ENCODE peak calls at places on chromosomes 1 and 21, in eight cellular contexts. X, M, A, I, H, S, N and L are unnamed samples.

GRCh38 chr1:214615871-214616270 is 12.9 kb downstream of the CENPF start:
- DNase-seq in X (no peak), M (no peak), A (no peak), I (no peak), H (no peak), S (no peak), N (no peak), L (no peak)

GRCh38 chr21:43331962-43332458 is 94.9 kb downstream of the SIK1 start:
- DNase-seq in X (no peak), M (no peak), A (no peak), I (peak; percentile 58), H (peak; percentile 78), S (no peak), N (peak; percentile 98), L (no peak)

GRCh38 chr1:67853704-67854103 is 20.4 kb upstream of the GNG12 start:
- DNase-seq in X (no peak), M (peak; percentile 77), A (peak; percentile 51), I (peak; percentile 40), H (peak; percentile 67), S (peak; percentile 75), N (peak; percentile 83), L (peak; percentile 52)

GRCh38 chr1:55338448-55338820 is 123.3 kb upstream of the USP24 start:
- DNase-seq in X (no peak), M (no peak), A (no peak), I (no peak), H (no peak), S (no peak), N (no peak), L (no peak)

GRCh38 chr1:84174051-84174556 is 30.0 kb downstream of the PRKACB start:
- DNase-seq in X (no peak), M (no peak), A (no peak), I (no peak), H (no peak), S (no peak), N (peak; percentile 83), L (no peak)

GRCh38 chr1:40251456-40251855 is 3.7 kb downstream of the TMCO2 start:
- DNase-seq in X (no peak), M (no peak), A (no peak), I (no peak), H (no peak), S (no peak), N (no peak), L (no peak)

GRCh38 chr1:192477630-192478029 is 97.9 kb upstream of the RGS1 start:
- DNase-seq in X (no peak), M (peak; percentile 31), A (no peak), I (no peak), H (no peak), S (peak; percentile 18), N (peak; percentile 33), L (no peak)

GRCh38 chr1:206582537-206583460 is 29.5 kb downstream of the EIF2D start:
- DNase-seq in X (no peak), M (no peak), A (no peak), I (no peak), H (no peak), S (no peak), N (no peak), L (no peak)

GRCh38 chr1:201436461-201436860 is 14.9 kb upstream of the TNNI1 start:
- DNase-seq in X (no peak), M (no peak), A (no peak), I (no peak), H (no peak), S (peak; percentile 60), N (peak; percentile 68), L (no peak)

GRCh38 chr1:68163220-68163619 is 69.1 kb downstream of the WLS start:
- DNase-seq in X (no peak), M (no peak), A (no peak), I (no peak), H (no peak), S (no peak), N (no peak), L (no peak)

GRCh38 chr1:16986113-16986512 is 5.7 kb upstream of the MFAP2 start:
- DNase-seq in X (no peak), M (no peak), A (no peak), I (no peak), H (no peak), S (no peak), N (no peak), L (no peak)

DNA sequence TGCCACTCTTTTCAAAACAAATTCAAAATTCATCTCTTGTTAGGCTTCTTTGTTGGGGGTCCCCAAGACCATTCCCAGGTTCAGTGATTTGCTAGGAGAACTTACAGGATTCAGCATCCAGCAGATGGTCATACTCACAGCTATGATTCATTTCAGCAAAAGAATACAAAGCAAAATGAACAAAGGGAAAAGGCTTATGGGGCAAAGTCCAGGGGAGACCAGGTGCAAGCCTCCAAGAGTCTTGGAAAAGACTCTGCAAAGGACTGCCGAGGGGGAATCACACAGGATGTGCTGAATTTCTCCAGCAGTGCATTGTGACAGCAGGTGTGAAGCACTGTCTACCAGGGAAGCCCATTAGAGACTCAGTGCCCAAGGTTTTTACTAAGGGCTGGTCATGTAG is 7.3 kb downstream of the TRAF5 start:
- DNase-seq in X (no peak), M (no peak), A (no peak), I (no peak), H (no peak), S (no peak), N (no peak), L (no peak)
- H3K4me1 ChIP-seq in X (peaks cover 26% of the 10 kb centered on the region), M (peaks cover 37% of the 10 kb centered on the region), A (peaks cover 95% of the 10 kb centered on the region), I (no peaks in the 10 kb centered on the region), H (peaks cover 8% of the 10 kb centered on the region), S (peaks cover 10% of the 10 kb centered on the region), N (peaks cover 40% of the 10 kb centered on the region), L (peaks cover 95% of the 10 kb centered on the region)

GRCh38 chr1:36323636-36324321 is at the start of gene EVA1B:
- DNase-seq in X (no peak), M (peak; percentile 90), A (peak; percentile 73), I (peak; percentile 57), H (peak; percentile 85), S (peak; percentile 89), N (peak; percentile 32), L (peak; percentile 79)

GRCh38 chr1:36320767-36321118 is 2.7 kb downstream of the EVA1B start:
- DNase-seq in X (no peak), M (no peak), A (no peak), I (no peak), H (no peak), S (no peak), N (no peak), L (no peak)

GRCh38 chr1:36322786-36323635 is 434 bp downstream of the EVA1B start:
- DNase-seq in X (no peak), M (peak; percentile 81), A (peak; percentile 34), I (no peak), H (peak; percentile 77), S (peak; percentile 41), N (no peak), L (peak; percentile 56)

GRCh38 chr1:36321119-36321951 is 2.1 kb downstream of the EVA1B start:
- DNase-seq in X (peak; percentile 93), M (peak; percentile 91), A (peak; percentile 60), I (peak; percentile 78), H (peak; percentile 95), S (peak; percentile 98), N (peak; percentile 25), L (peak; percentile 68)

GRCh38 chr1:36322085-36322785 is 1.2 kb downstream of the EVA1B start:
- DNase-seq in X (no peak), M (no peak), A (no peak), I (no peak), H (peak; percentile 51), S (no peak), N (no peak), L (no peak)
- TF ChIP-seq EP300 in X (no peak), M (no peak), A (no peak), I (no peak), H (no peak), S (no peak), N (no peak), L (no peak)

GRCh38 chr1:92218559-92218958 is 844 bp downstream of the C1orf146 start:
- DNase-seq in X (no peak), M (no peak), A (no peak), I (no peak), H (no peak), S (no peak), N (no peak), L (no peak)
- H3K27ac ChIP-seq in X (no peak overlapping the region), M (no peak overlapping the region), A (no peak overlapping the region), I (no peak overlapping the region), H (no peak overlapping the region), S (no peak overlapping the region), N (no peak overlapping the region), L (no peak overlapping the region)

GRCh38 chr1:150563340-150564038 is 14.3 kb downstream of the ADAMTSL4 start:
- DNase-seq in X (peak; percentile 79), M (peak; percentile 25), A (peak; percentile 90), I (no peak), H (peak; percentile 37), S (peak; percentile 18), N (peak; percentile 60), L (peak; percentile 79)

GRCh38 chr1:150560986-150561829 is 12.0 kb downstream of the ADAMTSL4 start:
- DNase-seq in X (peak; percentile 95), M (peak; percentile 91), A (peak; percentile 96), I (peak; percentile 94), H (peak; percentile 96), S (peak; percentile 93), N (peak; percentile 97), L (peak; percentile 96)

GRCh38 chr1:150561830-150562367 is 12.7 kb downstream of the ADAMTSL4 start:
- DNase-seq in X (peak; percentile 97), M (peak; percentile 86), A (peak; percentile 95), I (peak; percentile 88), H (peak; percentile 92), S (peak; percentile 95), N (peak; percentile 89), L (peak; percentile 96)

GRCh38 chr1:150564051-150564991 is 15.1 kb downstream of the MCL1 start:
- DNase-seq in X (peak; percentile 71), M (no peak), A (no peak), I (no peak), H (no peak), S (no peak), N (no peak), L (peak; percentile 53)

DNA sequence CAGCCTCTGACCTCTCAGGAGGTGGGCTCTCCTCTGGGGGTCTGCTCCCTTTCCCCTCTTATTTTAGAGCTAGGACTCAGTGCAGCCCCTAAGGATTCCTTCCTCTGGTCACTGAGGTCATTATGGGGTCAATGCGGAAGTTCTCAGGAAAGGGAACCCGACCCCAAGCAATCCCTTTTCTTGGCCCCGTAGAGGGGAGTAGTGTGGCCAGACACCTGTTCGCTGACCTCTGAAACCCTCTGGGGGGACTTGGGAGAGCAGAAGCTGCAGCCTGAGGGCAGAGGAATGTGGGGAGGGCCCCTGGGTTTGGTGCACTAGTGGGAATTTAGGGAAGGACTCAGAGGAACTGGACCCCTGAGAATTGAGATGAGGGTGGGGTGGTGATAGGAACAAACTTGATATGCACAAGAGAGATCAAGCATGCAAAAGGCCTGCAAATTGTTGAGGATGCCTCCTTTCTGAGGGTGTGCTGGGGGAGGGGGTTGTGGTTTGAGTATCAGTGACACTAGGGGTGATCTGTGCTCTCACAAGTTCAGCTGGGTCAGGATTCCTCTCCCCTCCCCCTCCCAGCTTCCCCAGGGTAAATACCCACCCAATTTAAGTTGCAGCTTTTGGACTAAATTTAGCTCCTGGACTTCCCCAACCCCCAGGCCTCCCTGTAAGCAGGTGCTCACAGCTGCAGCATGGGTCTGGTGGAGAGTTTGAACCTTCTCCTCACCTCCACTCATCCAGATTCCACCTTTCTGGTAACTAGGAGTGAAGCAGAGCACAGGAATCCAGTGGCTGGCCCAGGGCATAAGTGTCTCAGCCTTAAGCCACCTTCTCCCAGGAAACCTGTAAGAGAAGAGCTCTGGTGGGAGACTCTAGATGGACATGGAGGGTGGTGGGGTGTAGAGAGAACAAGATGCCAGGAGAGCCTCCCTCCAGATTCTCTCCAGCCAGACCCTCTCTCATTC is 13.5 kb downstream of the ADAMTSL4 start:
- DNase-seq in X (peak; percentile 80), M (no peak), A (peak; percentile 51), I (no peak), H (peak; percentile 38), S (peak; percentile 53), N (no peak), L (peak; percentile 84)
- H3K4me1 ChIP-seq in X (peaks cover 86% of the 10 kb centered on the region), M (peaks cover 46% of the 10 kb centered on the region), A (peaks cover 91% of the 10 kb centered on the region), I (peaks cover 11% of the 10 kb centered on the region), H (peaks cover 50% of the 10 kb centered on the region), S (peaks cover 68% of the 10 kb centered on the region), N (peaks cover 61% of the 10 kb centered on the region), L (peaks cover 85% of the 10 kb centered on the region)

GRCh38 chr1:52633291-52633754 is 355 bp downstream of the SHISAL2A start:
- DNase-seq in X (no peak), M (no peak), A (no peak), I (no peak), H (no peak), S (no peak), N (no peak), L (no peak)
- TF ChIP-seq EP300 in X (no peak), M (no peak), A (no peak), I (no peak), H (no peak), S (no peak), N (no peak), L (no peak)